ENCODE peak calls at places on chromosomes 4 and X, in four cellular contexts. One of them, this sample, is unnamed. For H3K36me3, the result is how much of the 10 kb centered on the place peaks cover.

GRCh38 chr4:78622253-78622979 is 70.8 kb downstream of the ANXA3 start:
- DNase-seq in tibial artery: no peak
- DNase-seq in stomach: no peak
- DNase-seq in naive thymus-derived CD4-positive, alpha-beta T cell: no peak
- DNase-seq in this sample: no peak

GRCh38 chrX:44506688-44507087 is 36.0 kb downstream of the FUNDC1 start:
- DNase-seq in naive thymus-derived CD4-positive, alpha-beta T cell: no peak
- DNase-seq in tibial artery: no peak
- DNase-seq in stomach: no peak
- DNase-seq in this sample: no peak

GRCh38 chr4:123890889-123891288 is 494.3 kb downstream of the SPRY1 start:
- DNase-seq in tibial artery: no peak
- DNase-seq in stomach: no peak
- DNase-seq in naive thymus-derived CD4-positive, alpha-beta T cell: no peak
- DNase-seq in this sample: no peak

GRCh38 chrX:130120321-130120731 is 10.0 kb upstream of the ELF4 start:
- DNase-seq in tibial artery: no peak
- DNase-seq in stomach: no peak
- DNase-seq in naive thymus-derived CD4-positive, alpha-beta T cell: peak
- DNase-seq in this sample: no peak

GRCh38 chr4:22389240-22389871 is 126.5 kb downstream of the ADGRA3 start:
- DNase-seq in tibial artery: no peak
- DNase-seq in stomach: peak
- DNase-seq in naive thymus-derived CD4-positive, alpha-beta T cell: no peak
- DNase-seq in this sample: no peak

GRCh38 chrX:40501456-40501855 is 79.3 kb upstream of the ATP6AP2 start:
- DNase-seq in stomach: no peak
- DNase-seq in tibial artery: no peak
- DNase-seq in naive thymus-derived CD4-positive, alpha-beta T cell: no peak
- DNase-seq in this sample: no peak

GRCh38 chr4:43243433-43244116 is 351.1 kb downstream of the GRXCR1 start:
- DNase-seq in tibial artery: no peak
- DNase-seq in naive thymus-derived CD4-positive, alpha-beta T cell: no peak
- DNase-seq in stomach: no peak
- DNase-seq in this sample: no peak

GRCh38 chr4:182578402-182578801 is 335.2 kb downstream of the TENM3 start:
- DNase-seq in naive thymus-derived CD4-positive, alpha-beta T cell: no peak
- DNase-seq in tibial artery: no peak
- DNase-seq in stomach: no peak
- DNase-seq in this sample: no peak

GRCh38 chr4:71711044-71711984 is 72.6 kb downstream of the GC start:
- DNase-seq in naive thymus-derived CD4-positive, alpha-beta T cell: no peak
- DNase-seq in stomach: no peak
- DNase-seq in tibial artery: no peak
- DNase-seq in this sample: no peak

GRCh38 chr4:100707786-100708185 is 190.0 kb upstream of the EMCN start:
- DNase-seq in stomach: no peak
- DNase-seq in naive thymus-derived CD4-positive, alpha-beta T cell: no peak
- DNase-seq in tibial artery: no peak
- DNase-seq in this sample: no peak

GRCh38 chrX:19670854-19671620 is 155.7 kb upstream of the MAP3K15 start:
- DNase-seq in naive thymus-derived CD4-positive, alpha-beta T cell: no peak
- DNase-seq in tibial artery: peak
- DNase-seq in stomach: no peak
- DNase-seq in this sample: peak

GRCh38 chr4:169668069-169668721 is 47.8 kb downstream of the CLCN3 start:
- DNase-seq in naive thymus-derived CD4-positive, alpha-beta T cell: no peak
- DNase-seq in stomach: no peak
- DNase-seq in tibial artery: no peak
- DNase-seq in this sample: no peak

GRCh38 chrX:15320297-15320696 is 4.9 kb upstream of the ASB11 start:
- DNase-seq in stomach: no peak
- DNase-seq in tibial artery: no peak
- DNase-seq in naive thymus-derived CD4-positive, alpha-beta T cell: no peak
- DNase-seq in this sample: no peak

GRCh38 chr4:17492058-17492741 is 19.7 kb downstream of the QDPR start:
- DNase-seq in stomach: no peak
- DNase-seq in tibial artery: no peak
- DNase-seq in naive thymus-derived CD4-positive, alpha-beta T cell: no peak
- DNase-seq in this sample: no peak

GRCh38 chrX:130994671-130995070 is 63.5 kb upstream of the ARHGAP36 start:
- DNase-seq in tibial artery: no peak
- DNase-seq in naive thymus-derived CD4-positive, alpha-beta T cell: no peak
- DNase-seq in stomach: no peak
- DNase-seq in this sample: no peak

GRCh38 chrX:120791013-120791643 is 84.5 kb downstream of the CT47B1 start:
- DNase-seq in naive thymus-derived CD4-positive, alpha-beta T cell: no peak
- DNase-seq in tibial artery: peak
- DNase-seq in stomach: peak
- DNase-seq in this sample: peak

GRCh38 chr4:82797591-82798081 is 960 bp downstream of the SCD5 start:
- DNase-seq in stomach: no peak
- DNase-seq in naive thymus-derived CD4-positive, alpha-beta T cell: peak
- DNase-seq in tibial artery: no peak
- DNase-seq in this sample: peak

GRCh38 chr4:152634110-152634760 is 45.6 kb downstream of the TMEM154 start:
- DNase-seq in naive thymus-derived CD4-positive, alpha-beta T cell: no peak
- DNase-seq in tibial artery: no peak
- DNase-seq in stomach: no peak
- DNase-seq in this sample: no peak

GRCh38 chr4:187108846-187109245 is 385.2 kb upstream of the FAT1 start:
- DNase-seq in stomach: no peak
- DNase-seq in naive thymus-derived CD4-positive, alpha-beta T cell: no peak
- DNase-seq in tibial artery: no peak
- DNase-seq in this sample: no peak

GRCh38 chrX:72621163-72621562 is 48.5 kb upstream of the HDAC8 start:
- DNase-seq in tibial artery: no peak
- DNase-seq in naive thymus-derived CD4-positive, alpha-beta T cell: no peak
- DNase-seq in stomach: no peak
- DNase-seq in this sample: no peak

GRCh38 chrX:128975716-128976115 is 547.6 kb downstream of the SMARCA1 start:
- DNase-seq in stomach: peak
- DNase-seq in tibial artery: no peak
- DNase-seq in naive thymus-derived CD4-positive, alpha-beta T cell: no peak
- DNase-seq in this sample: no peak

GRCh38 chr4:184473515-184474260 is 662 bp downstream of the IRF2 start:
- DNase-seq in tibial artery: no peak
- DNase-seq in naive thymus-derived CD4-positive, alpha-beta T cell: peak
- DNase-seq in stomach: peak
- DNase-seq in this sample: peak

GRCh38 chr4:170949084-170949483 is 859.3 kb upstream of the AADAT start:
- DNase-seq in tibial artery: no peak
- DNase-seq in naive thymus-derived CD4-positive, alpha-beta T cell: no peak
- DNase-seq in stomach: no peak
- DNase-seq in this sample: no peak

GRCh38 chr4:13705521-13706035 is 78.1 kb upstream of the BOD1L1 start:
- DNase-seq in tibial artery: no peak
- DNase-seq in stomach: no peak
- DNase-seq in naive thymus-derived CD4-positive, alpha-beta T cell: no peak
- DNase-seq in this sample: peak

GRCh38 chrX:30592846-30593245 is 15.3 kb upstream of the TASL start:
- DNase-seq in naive thymus-derived CD4-positive, alpha-beta T cell: no peak
- DNase-seq in stomach: no peak
- DNase-seq in tibial artery: no peak
- DNase-seq in this sample: no peak

GRCh38 chr4:1693131-1693896 is 9.2 kb upstream of the FAM53A start:
- DNase-seq in naive thymus-derived CD4-positive, alpha-beta T cell: peak
- DNase-seq in tibial artery: peak
- DNase-seq in stomach: peak
- DNase-seq in this sample: peak

GRCh38 chrX:104342065-104342464 is 87.3 kb upstream of the ESX1 start:
- DNase-seq in tibial artery: no peak
- DNase-seq in stomach: no peak
- DNase-seq in naive thymus-derived CD4-positive, alpha-beta T cell: no peak
- DNase-seq in this sample: no peak

GRCh38 chrX:118579417-118579816 is 83.8 kb downstream of the DOCK11 start:
- DNase-seq in tibial artery: no peak
- DNase-seq in stomach: no peak
- DNase-seq in naive thymus-derived CD4-positive, alpha-beta T cell: no peak
- DNase-seq in this sample: no peak
- H3K36me3 ChIP-seq in tibial artery: under half
- H3K36me3 ChIP-seq in stomach: under half
- H3K36me3 ChIP-seq in naive thymus-derived CD4-positive, alpha-beta T cell: under half
- H3K36me3 ChIP-seq in this sample: under half

DNA sequence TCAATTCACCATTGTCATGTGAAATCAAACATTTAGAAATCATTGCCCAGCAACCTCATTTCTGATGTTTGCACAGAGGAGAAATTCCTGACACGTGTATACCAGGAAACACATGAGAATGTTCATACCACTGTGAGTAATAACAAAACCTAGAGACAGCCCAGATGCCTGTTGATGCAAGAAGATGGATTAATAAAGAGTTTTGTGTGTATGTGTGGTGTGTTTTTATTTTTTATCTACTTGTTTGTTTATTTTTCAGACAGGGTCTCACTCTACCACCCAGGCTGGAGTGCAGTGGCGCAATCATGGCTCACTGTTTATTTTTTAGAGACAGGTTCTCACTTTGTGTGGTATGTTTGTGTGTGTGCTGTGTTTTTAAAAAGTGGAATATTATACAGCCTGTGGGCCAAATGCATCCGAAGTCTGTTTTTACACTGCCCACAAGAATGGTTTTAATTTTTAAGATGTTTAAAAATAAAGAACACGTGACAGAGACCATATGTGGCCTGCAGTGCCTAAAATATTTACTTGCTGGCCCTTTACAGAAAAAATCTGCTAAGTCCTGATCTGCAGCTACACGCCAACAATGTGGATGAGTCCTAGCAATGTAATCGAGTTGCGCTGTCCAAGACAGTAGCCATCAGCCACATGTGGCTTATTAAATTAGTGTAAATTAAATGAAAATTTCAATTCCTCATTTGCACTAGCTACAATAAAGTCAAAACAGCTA is 39.2 kb downstream of the TXLNG start:
- DNase-seq in tibial artery: no peak
- DNase-seq in stomach: no peak
- DNase-seq in naive thymus-derived CD4-positive, alpha-beta T cell: no peak
- DNase-seq in this sample: no peak
- H3K36me3 ChIP-seq in tibial artery: under half
- H3K36me3 ChIP-seq in stomach: under half
- H3K36me3 ChIP-seq in naive thymus-derived CD4-positive, alpha-beta T cell: under half
- H3K36me3 ChIP-seq in this sample: under half

GRCh38 chrX:39469126-39469525 is 628.6 kb downstream of the BCOR start:
- DNase-seq in tibial artery: no peak
- DNase-seq in stomach: no peak
- DNase-seq in naive thymus-derived CD4-positive, alpha-beta T cell: no peak
- DNase-seq in this sample: no peak

GRCh38 chrX:39473812-39474211 is 623.9 kb downstream of the BCOR start:
- DNase-seq in stomach: no peak
- DNase-seq in tibial artery: no peak
- DNase-seq in naive thymus-derived CD4-positive, alpha-beta T cell: no peak
- DNase-seq in this sample: peak

GRCh38 chrX:39475372-39475771 is 622.4 kb downstream of the BCOR start:
- DNase-seq in stomach: no peak
- DNase-seq in tibial artery: no peak
- DNase-seq in naive thymus-derived CD4-positive, alpha-beta T cell: no peak
- DNase-seq in this sample: no peak

GRCh38 chrX:39470588-39471155 is 627.1 kb downstream of the BCOR start:
- DNase-seq in stomach: no peak
- DNase-seq in tibial artery: peak
- DNase-seq in naive thymus-derived CD4-positive, alpha-beta T cell: no peak
- DNase-seq in this sample: no peak

DNA sequence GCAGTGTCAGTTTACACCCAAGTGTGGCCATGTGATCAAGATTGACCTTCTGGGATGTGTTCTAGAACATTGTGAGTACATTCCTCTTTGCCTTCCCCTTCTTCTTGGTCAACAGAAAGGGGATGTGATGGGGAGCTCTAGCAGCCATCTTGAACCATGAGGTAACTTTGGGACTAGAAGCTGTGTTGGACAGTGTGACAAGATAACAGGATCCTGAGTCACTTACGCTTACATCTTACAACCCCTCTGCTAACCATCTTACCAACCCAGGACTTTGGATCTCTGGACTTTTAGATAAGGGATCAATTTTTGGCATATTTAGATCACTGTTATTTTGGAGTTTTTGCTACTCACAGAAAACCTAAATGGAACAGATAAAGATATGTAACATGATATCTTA is 625.6 kb downstream of the BCOR start:
- DNase-seq in stomach: no peak
- DNase-seq in naive thymus-derived CD4-positive, alpha-beta T cell: no peak
- DNase-seq in tibial artery: no peak
- DNase-seq in this sample: no peak
- H3K36me3 ChIP-seq in stomach: under half
- H3K36me3 ChIP-seq in naive thymus-derived CD4-positive, alpha-beta T cell: under half
- H3K36me3 ChIP-seq in tibial artery: under half
- H3K36me3 ChIP-seq in this sample: under half

GRCh38 chrX:13759152-13759718 is 24.7 kb downstream of the OFD1 start:
- DNase-seq in naive thymus-derived CD4-positive, alpha-beta T cell: no peak
- DNase-seq in stomach: no peak
- DNase-seq in tibial artery: no peak
- DNase-seq in this sample: no peak
- H3K36me3 ChIP-seq in naive thymus-derived CD4-positive, alpha-beta T cell: under half
- H3K36me3 ChIP-seq in stomach: under half
- H3K36me3 ChIP-seq in tibial artery: half or more
- H3K36me3 ChIP-seq in this sample: half or more

This sample was measured in left ventricle myocardium inferior.